ENCODE peak calls at places on chromosome 15, in six cellular contexts. A, O, K, W, H and N are unnamed samples.

GRCh38 chr15:39666671-39667070 is 85.8 kb downstream of the THBS1 start:
- DNase-seq in W (no peak), A (no peak), H (no peak), K (no peak), O (no peak), N (no peak)

GRCh38 chr15:25712192-25712960 is 150.8 kb downstream of the ATP10A start:
- DNase-seq in H (no peak), K (no peak), W (no peak), A (no peak), O (no peak), N (no peak)

GRCh38 chr15:91549581-91549980 is 303.9 kb upstream of the SLCO3A1 start:
- DNase-seq in W (no peak), K (no peak), H (no peak), A (no peak), O (no peak), N (no peak)

GRCh38 chr15:58474741-58475323 is 43.0 kb downstream of the LIPC start:
- DNase-seq in A (no peak), O (no peak), W (no peak), H (no peak), K (no peak), N (no peak)

GRCh38 chr15:62323353-62323752 is 158.3 kb upstream of the C2CD4B start:
- DNase-seq in A (no peak), W (no peak), O (no peak), K (no peak), H (no peak), N (no peak)

GRCh38 chr15:29840054-29840453 is 17.8 kb upstream of the TJP1 start:
- DNase-seq in K (no peak), H (no peak), O (no peak), W (no peak), A (no peak), N (no peak)

GRCh38 chr15:60620707-60621106 is 141.8 kb upstream of the ICE2 start:
- DNase-seq in K (no peak), O (no peak), H (no peak), W (peak; percentile 52), A (no peak), N (no peak)

GRCh38 chr15:57312323-57313133 is 63.8 kb upstream of the CGNL1 start:
- DNase-seq in A (no peak), W (no peak), O (no peak), K (peak; percentile 52), H (no peak), N (no peak)

GRCh38 chr15:55573224-55573623 is 14.9 kb downstream of the PYGO1 start:
- DNase-seq in W (no peak), O (no peak), K (no peak), A (no peak), H (no peak), N (no peak)

GRCh38 chr15:101243420-101243819 is 8.4 kb downstream of the CHSY1 start:
- DNase-seq in W (no peak), H (no peak), A (no peak), K (no peak), O (no peak), N (no peak)

GRCh38 chr15:86690566-86690965 is 610.9 kb downstream of the AGBL1 start:
- DNase-seq in W (no peak), A (no peak), K (no peak), O (no peak), H (no peak), N (no peak)

GRCh38 chr15:40796508-40796907 is 10.4 kb upstream of the ZFYVE19 start:
- DNase-seq in H (no peak), A (no peak), O (no peak), K (no peak), W (no peak), N (no peak)

GRCh38 chr15:67825880-67826716 is 789 bp downstream of the SKOR1 start:
- DNase-seq in O (peak; percentile 30), K (no peak), A (no peak), H (no peak), W (no peak), N (no peak)

GRCh38 chr15:72934006-72934405 is 118.3 kb upstream of the NEO1 start:
- DNase-seq in A (no peak), O (no peak), H (no peak), K (no peak), W (no peak), N (no peak)

GRCh38 chr15:79844221-79844620 is 52.6 kb downstream of the MTHFS start:
- DNase-seq in W (no peak), A (no peak), K (no peak), O (no peak), H (no peak), N (no peak)

GRCh38 chr15:66254364-66255292 is 1.1 kb upstream of the MEGF11 start:
- DNase-seq in H (no peak), K (no peak), O (no peak), W (no peak), A (no peak), N (no peak)

GRCh38 chr15:68550004-68550403 is 28.8 kb upstream of the CORO2B start:
- DNase-seq in O (no peak), A (no peak), K (no peak), H (no peak), W (no peak), N (no peak)

GRCh38 chr15:29962404-29962803 is 120.4 kb upstream of the GOLGA8J start:
- DNase-seq in A (no peak), W (no peak), H (no peak), K (no peak), O (no peak), N (no peak)

GRCh38 chr15:73326157-73326556 is 42.6 kb downstream of the HCN4 start:
- DNase-seq in H (no peak), W (no peak), O (no peak), K (no peak), A (no peak), N (no peak)

GRCh38 chr15:77219846-77220245 is 148.9 kb upstream of the TSPAN3 start:
- DNase-seq in O (no peak), W (no peak), K (no peak), A (no peak), H (no peak), N (no peak)

GRCh38 chr15:87623832-87624231 is 632.7 kb downstream of the NTRK3 start:
- DNase-seq in A (no peak), W (no peak), O (peak; percentile 47), K (no peak), H (no peak), N (no peak)

GRCh38 chr15:67456677-67457529 is 64.0 kb upstream of the C15orf61 start:
- DNase-seq in K (peak; percentile 90), A (peak; percentile 68), H (peak; percentile 61), W (peak; percentile 47), O (peak; percentile 75), N (peak; percentile 84)

GRCh38 chr15:67587754-67588153 is 45.3 kb downstream of the MAP2K5 start:
- DNase-seq in A (no peak), W (no peak), K (no peak), O (no peak), H (no peak), N (no peak)

GRCh38 chr15:90154861-90155626 is 46.1 kb upstream of the SEMA4B start:
- DNase-seq in A (no peak), K (no peak), H (no peak), W (no peak), O (peak; percentile 96), N (peak; percentile 88)

GRCh38 chr15:79887517-79887916 is 9.3 kb downstream of the MTHFS start:
- DNase-seq in H (no peak), O (no peak), A (no peak), K (no peak), W (no peak), N (no peak)

GRCh38 chr15:41043276-41043675 is 72.8 kb downstream of the INO80 start:
- DNase-seq in W (no peak), K (no peak), A (no peak), H (no peak), O (no peak), N (no peak)

GRCh38 chr15:58165661-58166060 is 27.5 kb downstream of the AQP9 start:
- DNase-seq in A (peak; percentile 46), K (peak; percentile 76), H (no peak), O (no peak), W (no peak), N (peak; percentile 80)

GRCh38 chr15:71452893-71453292 is 337.6 kb downstream of the THSD4 start:
- DNase-seq in W (no peak), K (no peak), A (no peak), O (no peak), H (no peak), N (no peak)

GRCh38 chr15:92636950-92637481 is 18.6 kb downstream of the FAM174B start:
- DNase-seq in A (peak; percentile 39), K (peak; percentile 91), H (peak; percentile 12), O (no peak), W (no peak), N (peak; percentile 97)
- H3K27ac ChIP-seq in A (no peak overlapping the region), K (peak overlapping the region; percentile 86), H (no peak overlapping the region), O (no peak overlapping the region), W (peak overlapping the region; percentile 74), N (peak overlapping the region; percentile 90)

GRCh38 chr15:84982301-84982920 is 755 bp downstream of the PDE8A start:
- DNase-seq in K (peak; percentile 48), O (peak; percentile 59), W (no peak), H (peak; percentile 38), A (peak; percentile 54), N (peak; percentile 64)
- TF ChIP-seq POLR2A in K (no peak), O (no peak), W (no peak), H (no peak), A (no peak), N (peak; percentile 75)

GRCh38 chr15:74599156-74599555 is 16.5 kb upstream of the CLK3 start:
- DNase-seq in O (no peak), K (no peak), A (no peak), W (no peak), H (no peak), N (no peak)
- H3K27ac ChIP-seq in O (peak overlapping the region; percentile 88), K (peak overlapping the region; percentile 88), A (peak overlapping the region; percentile 81), W (peak overlapping the region; percentile 87), H (peak overlapping the region; percentile 88), N (peak overlapping the region; percentile 78)

GRCh38 chr15:63358296-63359029 is 23.2 kb downstream of the CA12 start:
- DNase-seq in W (no peak), A (no peak), O (no peak), H (no peak), K (no peak), N (no peak)
- TF ChIP-seq POLR2A in W (no peak), A (no peak), O (no peak), H (no peak), K (no peak), N (no peak)

GRCh38 chr15:53837263-53837662 is 77.8 kb upstream of the WDR72 start:
- DNase-seq in A (no peak), K (peak; percentile 86), W (no peak), O (peak; percentile 18), H (no peak), N (peak; percentile 78)

GRCh38 chr15:53833134-53833624 is 73.7 kb upstream of the WDR72 start:
- DNase-seq in K (peak; percentile 41), A (no peak), W (no peak), O (peak; percentile 49), H (peak; percentile 15), N (peak; percentile 19)

GRCh38 chr15:53835309-53835708 is 75.8 kb upstream of the WDR72 start:
- DNase-seq in W (no peak), O (peak; percentile 4), A (no peak), K (no peak), H (no peak), N (no peak)

GRCh38 chr15:53834214-53834613 is 74.8 kb upstream of the WDR72 start:
- DNase-seq in H (no peak), W (no peak), O (no peak), A (no peak), K (no peak), N (no peak)

DNA sequence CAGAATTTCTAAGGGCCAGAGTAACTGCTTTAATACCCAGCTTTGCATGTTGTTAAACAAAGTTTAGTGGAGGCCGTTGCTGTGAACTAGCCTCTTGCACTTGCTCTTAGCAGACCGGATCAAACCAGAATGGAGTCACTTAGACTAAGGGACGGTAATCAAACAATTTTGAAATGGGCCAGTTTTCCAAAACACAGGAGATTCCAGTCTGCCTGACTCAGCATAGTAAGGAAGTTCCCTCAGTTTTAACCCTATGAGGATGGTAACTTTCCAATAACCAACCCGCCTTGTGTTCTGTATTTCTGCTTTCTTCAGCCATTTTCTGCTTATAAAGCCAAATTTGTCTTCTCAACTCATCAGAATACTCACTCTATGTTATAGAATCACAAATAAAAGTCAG is 77.2 kb upstream of the WDR72 start:
- DNase-seq in O (no peak), W (no peak), H (no peak), K (no peak), A (no peak), N (no peak)
- H3K27ac ChIP-seq in O (peak overlapping the region; percentile 69), W (no peak overlapping the region), H (no peak overlapping the region), K (no peak overlapping the region), A (no peak overlapping the region), N (no peak overlapping the region)